ENCODE peak calls at places on chromosomes 16 and 17, in ten cellular contexts. J, H, I, E, Z, M, D, V, U and X are unnamed samples.
A peak's percentile ranks its signal among the peaks of the same experiment; 100 is the strongest.

GRCh38 chr17:33689725-33690124 is 396.6 kb upstream of the ASIC2 start:
- DNase-seq in H (no peak), D (no peak), U (no peak), I (no peak), E (no peak), V (no peak), J (no peak), Z (no peak), M (no peak), X (no peak)

GRCh38 chr17:64682261-64683181 is 20.4 kb upstream of the SMURF2 start:
- DNase-seq in H (no peak), D (no peak), M (no peak), J (no peak), V (peak; percentile 1), Z (no peak), I (peak; percentile 28), E (no peak), U (no peak), X (no peak)

GRCh38 chr16:10931977-10932632 is 10.2 kb downstream of the DEXI start:
- DNase-seq in D (no peak), I (no peak), E (no peak), Z (no peak), H (no peak), J (no peak), U (no peak), V (no peak), M (no peak), X (no peak)

GRCh38 chr17:40779181-40779909 is 3.0 kb downstream of the KRT27 start:
- DNase-seq in D (no peak), E (no peak), Z (no peak), I (peak; percentile 17), J (no peak), U (peak; percentile 22), H (no peak), V (peak; percentile 64), M (no peak), X (no peak)

GRCh38 chr17:3808701-3809100 is 7.7 kb upstream of the ITGAE start:
- DNase-seq in V (no peak), H (no peak), Z (no peak), I (no peak), E (no peak), U (no peak), J (no peak), M (no peak), D (no peak), X (no peak)

GRCh38 chr17:7987112-7987893 is 15.1 kb upstream of the GUCY2D start:
- DNase-seq in V (no peak), M (no peak), I (peak; percentile 29), Z (no peak), E (no peak), H (no peak), U (no peak), D (no peak), J (no peak), X (no peak)

GRCh38 chr17:41663451-41664171 is 25.1 kb upstream of the EIF1 start:
- DNase-seq in E (no peak), I (no peak), D (no peak), H (no peak), U (no peak), Z (peak; percentile 30), V (no peak), J (no peak), M (no peak), X (no peak)

GRCh38 chr17:4658478-4659305 is 17.2 kb upstream of the ALOX15 start:
- DNase-seq in E (no peak), V (peak; percentile 74), D (peak; percentile 58), J (no peak), H (peak; percentile 28), M (no peak), Z (peak; percentile 18), I (no peak), U (no peak), X (no peak)

GRCh38 chr17:17502741-17503565 is 6.8 kb upstream of the RASD1 start:
- DNase-seq in Z (no peak), M (no peak), V (no peak), J (no peak), H (no peak), I (no peak), E (no peak), D (no peak), U (no peak), X (no peak)

GRCh38 chr17:66126231-66126630 is 65.7 kb downstream of the CEP112 start:
- DNase-seq in M (no peak), V (no peak), Z (no peak), U (no peak), D (no peak), J (no peak), I (no peak), E (no peak), H (no peak), X (no peak)

GRCh38 chr16:82252582-82252981 is 82.6 kb upstream of the MPHOSPH6 start:
- DNase-seq in U (no peak), Z (no peak), H (no peak), V (no peak), J (no peak), E (no peak), I (no peak), D (no peak), M (no peak), X (no peak)

GRCh38 chr17:41451154-41451728 is 10.5 kb upstream of the KRT38 start:
- DNase-seq in H (no peak), D (no peak), I (no peak), V (no peak), J (no peak), M (no peak), U (no peak), Z (no peak), E (no peak), X (no peak)

GRCh38 chr17:72772331-72772821 is 320.1 kb downstream of the SLC39A11 start:
- DNase-seq in E (no peak), Z (no peak), H (no peak), M (no peak), I (no peak), V (no peak), D (no peak), U (no peak), J (no peak), X (no peak)

GRCh38 chr16:30361180-30361579 is 6.1 kb upstream of the CD2BP2 start:
- DNase-seq in D (no peak), V (no peak), M (no peak), I (no peak), J (no peak), Z (no peak), E (no peak), U (no peak), H (no peak), X (no peak)

GRCh38 chr16:67543582-67543981 is 15.0 kb downstream of the RIPOR1 start:
- DNase-seq in D (no peak), E (no peak), J (no peak), M (no peak), V (no peak), Z (no peak), U (no peak), H (no peak), I (no peak), X (no peak)

GRCh38 chr17:58995247-58995940 is 111.3 kb downstream of the TRIM37 start:
- DNase-seq in M (no peak), D (no peak), I (no peak), H (no peak), J (no peak), U (no peak), V (no peak), E (no peak), Z (no peak), X (no peak)

GRCh38 chr16:22945361-22945760 is 131.4 kb downstream of the HS3ST2 start:
- DNase-seq in M (peak; percentile 29), E (no peak), U (no peak), D (no peak), J (no peak), I (no peak), H (no peak), V (no peak), Z (peak; percentile 19), X (no peak)

GRCh38 chr17:53472586-53472985 is 350.1 kb upstream of the KIF2B start:
- DNase-seq in E (no peak), V (no peak), Z (peak; percentile 28), U (no peak), H (no peak), M (no peak), J (no peak), D (no peak), I (no peak), X (no peak)

GRCh38 chr16:11604783-11605563 is 18.3 kb upstream of the LITAF start:
- DNase-seq in Z (no peak), H (no peak), U (no peak), M (no peak), E (no peak), I (peak; percentile 60), V (no peak), D (no peak), J (no peak), X (no peak)

GRCh38 chr17:29158515-29159275 is 21.5 kb downstream of the MYO18A start:
- DNase-seq in E (no peak), V (no peak), M (no peak), Z (no peak), D (no peak), H (no peak), J (no peak), I (peak; percentile 59), U (no peak), X (no peak)

GRCh38 chr17:22090263-22090935 is 398.1 kb downstream of the KCNJ18 start:
- DNase-seq in D (no peak), H (no peak), I (no peak), J (no peak), M (no peak), V (no peak), E (no peak), Z (no peak), U (no peak), X (no peak)

GRCh38 chr17:2796164-2797140 is at the start of gene RAP1GAP2:
- DNase-seq in E (no peak), D (no peak), H (peak; percentile 88), M (no peak), J (peak; percentile 29), V (peak; percentile 90), U (no peak), I (no peak), Z (no peak), X (no peak)

GRCh38 chr16:73129455-73129854 is 81.5 kb upstream of the ZFHX3 start:
- DNase-seq in V (no peak), H (no peak), I (no peak), U (no peak), Z (no peak), E (no peak), M (no peak), J (no peak), D (no peak), X (no peak)